ENCODE peak calls at places on chromosomes 16 and 17, in seven cellular contexts. H, N, K, X, P, I and Z are unnamed samples.
A peak's percentile ranks its signal among the peaks of the same experiment; 100 is the strongest.

GRCh38 chr17:61310611-61311010 is 89.0 kb upstream of the TBX2 start:
- DNase-seq in K (no peak), P (no peak), I (no peak), X (no peak), H (no peak), N (no peak), Z (peak; percentile 53)

GRCh38 chr17:58679263-58680037 is 12.4 kb downstream of the TEX14 start:
- DNase-seq in P (no peak), I (peak; percentile 100), K (peak; percentile 95), X (no peak), H (no peak), N (no peak), Z (peak; percentile 74)

GRCh38 chr16:81798311-81799137 is 19.4 kb downstream of the PLCG2 start:
- DNase-seq in P (no peak), X (no peak), H (no peak), I (no peak), K (no peak), N (peak; percentile 68), Z (no peak)

GRCh38 chr17:15885770-15886169 is 59.2 kb upstream of the ADORA2B start:
- DNase-seq in I (no peak), P (no peak), K (no peak), H (no peak), X (no peak), N (no peak), Z (peak; percentile 46)

GRCh38 chr16:75263291-75263962 is 12.0 kb upstream of the BCAR1 start:
- DNase-seq in P (no peak), H (no peak), X (no peak), K (no peak), N (no peak), I (no peak), Z (no peak)

GRCh38 chr16:69405326-69405725 is 19.1 kb upstream of the CYB5B start:
- DNase-seq in H (no peak), K (no peak), X (no peak), I (no peak), P (no peak), N (no peak), Z (no peak)

GRCh38 chr17:80105762-80106161 is 4.4 kb downstream of the GAA start:
- DNase-seq in I (no peak), H (peak; percentile 40), K (peak; percentile 41), P (no peak), N (no peak), X (no peak), Z (peak; percentile 33)

GRCh38 chr17:80899402-80900268 is 92.0 kb upstream of the CHMP6 start:
- DNase-seq in I (peak; percentile 40), H (no peak), X (no peak), P (no peak), N (peak; percentile 71), K (peak; percentile 17), Z (peak; percentile 40)

GRCh38 chr16:73304008-73304814 is 256.3 kb upstream of the ZFHX3 start:
- DNase-seq in H (no peak), X (no peak), I (no peak), K (no peak), P (no peak), N (peak; percentile 16), Z (peak; percentile 2)

GRCh38 chr16:15961060-15961511 is 11.7 kb downstream of the ABCC1 start:
- DNase-seq in H (no peak), N (no peak), X (no peak), K (no peak), I (no peak), P (no peak), Z (peak; percentile 49)

GRCh38 chr16:87607871-87608270 is 5.6 kb downstream of the JPH3 start:
- DNase-seq in N (no peak), I (no peak), K (no peak), H (no peak), X (no peak), P (no peak), Z (no peak)

GRCh38 chr16:27453476-27453825 is 51.5 kb downstream of the IL21R start:
- DNase-seq in X (no peak), K (no peak), P (no peak), N (no peak), I (no peak), H (no peak), Z (no peak)

GRCh38 chr17:55756689-55757088 is 5.8 kb downstream of the PCTP start:
- DNase-seq in P (no peak), X (no peak), N (no peak), I (no peak), H (no peak), K (no peak), Z (no peak)

GRCh38 chr17:40095944-40096791 is 4.2 kb downstream of the NR1D1 start:
- DNase-seq in I (no peak), K (peak; percentile 61), P (no peak), H (peak; percentile 81), N (no peak), X (no peak), Z (no peak)

GRCh38 chr17:61766520-61766919 is 96.8 kb downstream of the BRIP1 start:
- DNase-seq in I (no peak), X (no peak), K (peak; percentile 61), N (no peak), P (no peak), H (no peak), Z (no peak)

GRCh38 chr16:86874141-86874540 is 295.8 kb downstream of the FOXL1 start:
- DNase-seq in I (peak; percentile 6), N (peak; percentile 62), K (peak; percentile 36), P (no peak), X (no peak), H (no peak), Z (no peak)

DNA sequence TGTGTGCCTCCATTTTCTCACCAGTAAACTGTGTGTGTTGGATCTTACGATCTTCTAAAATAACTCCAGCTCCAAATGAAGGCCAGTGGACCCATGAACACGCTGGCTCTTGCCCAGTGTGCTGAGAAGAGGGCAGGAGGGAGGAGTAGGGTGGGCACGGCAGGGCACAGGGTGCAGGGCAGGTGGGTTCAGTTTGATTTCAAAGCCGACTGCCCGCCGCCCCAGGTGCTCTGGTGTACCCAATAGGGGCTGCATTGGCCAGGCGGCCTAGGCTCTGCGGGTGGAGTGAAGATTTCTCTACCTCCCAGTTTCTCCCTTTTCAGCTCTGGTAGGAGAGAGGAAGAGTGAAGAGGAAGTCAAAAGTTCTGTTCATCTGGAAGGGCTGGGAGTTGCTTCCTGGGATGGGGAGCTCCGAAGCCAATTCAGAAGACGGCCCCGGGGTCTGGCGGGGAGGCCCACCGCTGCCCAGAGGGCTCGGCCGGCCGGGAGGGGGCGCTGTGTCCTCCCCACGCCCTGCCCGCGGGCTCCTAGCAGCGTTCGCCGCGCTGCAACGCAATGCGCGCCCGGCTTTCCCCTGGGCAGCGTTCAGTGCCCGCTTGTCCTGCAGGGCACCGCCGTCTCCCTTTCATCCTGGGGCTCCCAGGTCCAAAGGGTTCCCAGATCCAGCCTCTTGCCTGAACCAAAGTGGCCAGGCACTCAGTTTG is 1.1 kb upstream of the CRHR1 start:
- DNase-seq in X (no peak), H (peak; percentile 68), I (no peak), N (peak; percentile 65), K (no peak), P (no peak), Z (no peak)
- TF ChIP-seq CTCF in X (peak; percentile 35), H (peak; percentile 45), I (peak; percentile 60), N (peak; percentile 40), K (no peak), P (no peak), Z (peak; percentile 27)

GRCh38 chr17:50640701-50641338 is 6.1 kb downstream of the ABCC3 start:
- DNase-seq in N (no peak), H (no peak), X (no peak), K (peak; percentile 42), I (no peak), P (no peak), Z (peak; percentile 88)
- H3K4me3 ChIP-seq in N (no peak overlapping the region), H (no peak overlapping the region), X (no peak overlapping the region), K (no peak overlapping the region), I (no peak overlapping the region), P (no peak overlapping the region), Z (no peak overlapping the region)

GRCh38 chr17:31281061-31281460 is 16.0 kb downstream of the OMG start:
- DNase-seq in K (no peak), N (no peak), P (no peak), X (no peak), H (no peak), I (no peak), Z (no peak)
- TF ChIP-seq CTCF in K (no peak), N (no peak), P (no peak), X (no peak), H (no peak), I (no peak), Z (no peak)

DNA sequence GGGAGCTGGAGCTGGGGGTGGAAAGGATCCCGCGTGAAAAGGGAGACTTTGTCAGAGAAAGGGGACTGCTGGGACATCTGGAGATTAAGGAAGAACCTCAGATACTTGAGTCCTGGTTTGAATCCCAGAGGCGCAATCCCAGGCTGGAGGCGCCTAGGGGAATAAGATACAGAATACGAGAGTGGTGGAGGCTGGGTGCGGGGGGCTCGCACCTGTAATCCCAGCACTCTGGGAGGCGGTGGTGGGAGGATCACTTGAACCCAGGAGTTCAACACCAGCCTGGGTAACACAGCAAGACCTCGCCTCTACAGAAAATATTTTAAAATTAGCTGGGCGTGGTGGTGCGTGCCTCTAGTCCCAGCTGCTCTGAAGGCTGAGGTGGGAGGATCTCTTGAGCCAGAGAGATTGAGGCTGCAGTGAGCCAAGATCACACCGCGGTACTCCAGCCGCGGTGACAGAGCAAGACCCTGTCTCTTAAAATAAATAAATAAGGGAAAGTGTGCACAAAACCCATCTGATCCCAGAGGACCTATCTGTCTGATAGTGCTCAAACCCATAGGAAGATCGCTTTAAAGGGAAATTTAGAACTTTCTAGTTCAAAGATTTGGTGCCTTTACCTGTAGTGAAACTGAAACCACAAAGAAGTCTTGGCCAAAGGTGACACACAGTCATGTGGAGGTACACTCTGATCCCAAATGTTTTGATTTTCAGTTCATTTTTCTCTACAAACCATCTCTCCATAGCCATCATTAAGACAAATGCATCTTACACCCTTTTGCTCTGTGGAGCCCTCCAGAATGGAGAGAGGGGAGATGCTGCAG is 625 bp upstream of the SCRN2 start:
- DNase-seq in P (no peak), I (no peak), X (no peak), H (no peak), K (no peak), N (no peak), Z (no peak)
- H3K4me3 ChIP-seq in P (peak overlapping the region; percentile 90), I (peak overlapping the region; percentile 98), X (no peak overlapping the region), H (peak overlapping the region; percentile 77), K (peak overlapping the region; percentile 86), N (no peak overlapping the region), Z (peak overlapping the region; percentile 96)

DNA sequence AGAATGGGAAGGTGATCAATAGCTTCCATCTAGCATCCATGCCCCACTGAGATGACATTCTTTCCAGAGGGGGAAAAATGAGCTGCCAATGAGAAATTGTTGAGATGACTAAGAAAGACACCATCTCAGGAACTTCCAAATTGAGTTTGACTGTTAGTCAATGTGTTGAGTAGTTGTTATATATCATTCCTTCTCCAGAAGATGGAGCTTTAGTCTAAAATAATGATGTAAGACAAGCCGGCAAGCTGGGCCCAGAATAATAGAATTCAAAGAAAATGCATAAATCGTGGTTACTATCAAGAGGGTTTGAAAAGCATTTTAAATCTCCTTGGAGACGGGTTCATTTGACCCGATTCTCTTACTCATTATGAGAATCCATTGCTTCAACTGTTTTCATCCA is 71.0 kb upstream of the ATF7IP2 start:
- DNase-seq in H (no peak), K (peak; percentile 27), X (no peak), I (no peak), P (no peak), N (no peak), Z (peak; percentile 14)
- TF ChIP-seq CTCF in H (no peak), K (no peak), X (no peak), I (peak; percentile 11), P (no peak), N (no peak), Z (no peak)

GRCh38 chr17:76498886-76499667 is 2.1 kb downstream of the RHBDF2 start:
- DNase-seq in I (no peak), K (no peak), N (no peak), P (no peak), X (no peak), H (no peak), Z (no peak)
- H3K4me3 ChIP-seq in I (peak overlapping the region; percentile 100), K (peak overlapping the region; percentile 63), N (no peak overlapping the region), P (peak overlapping the region; percentile 71), X (no peak overlapping the region), H (peak overlapping the region; percentile 85), Z (no peak overlapping the region)